ENCODE peak calls at places on chromosomes 1 and 21, in four cellular contexts. X is NCI-H1436, A is KG1, G is epithelial cell of esophagus. Q is an unnamed sample.

GRCh38 chr1:224726783-224727182 is 110.7 kb downstream of the CNIH3 start:
- DNase-seq in X (no peak), A (no peak), G (peak; percentile 86), Q (peak; percentile 91)

GRCh38 chr21:34524671-34525601 is 12.9 kb upstream of the KCNE1 start:
- DNase-seq in X (no peak), A (no peak), G (peak; percentile 49), Q (no peak)

GRCh38 chr1:178180405-178180804 is 86.5 kb downstream of the RASAL2 start:
- DNase-seq in X (no peak), A (no peak), G (no peak), Q (no peak)

GRCh38 chr21:36069713-36070573 is at the start of gene CBR1:
- DNase-seq in X (peak; percentile 66), A (no peak), G (peak; percentile 83), Q (peak; percentile 69)

GRCh38 chr1:41773144-41773571 is 145.6 kb downstream of the HIVEP3 start:
- DNase-seq in X (no peak), A (no peak), G (peak; percentile 54), Q (peak; percentile 88)

GRCh38 chr1:206921772-206922265 is at the start of gene FCMR:
- DNase-seq in X (no peak), A (peak; percentile 76), G (peak; percentile 32), Q (no peak)

GRCh38 chr1:25724986-25725385 is 75.0 kb upstream of the SELENON start:
- DNase-seq in X (no peak), A (no peak), G (no peak), Q (no peak)

GRCh38 chr1:155307247-155307740 is 1.4 kb upstream of the FDPS start:
- DNase-seq in X (no peak), A (no peak), G (peak; percentile 33), Q (peak; percentile 56)

GRCh38 chr1:44558883-44559282 is 115.4 kb downstream of the TMEM53 start:
- DNase-seq in X (no peak), A (no peak), G (no peak), Q (no peak)

GRCh38 chr1:155226188-155226909 is 17.9 kb downstream of the MTX1 start:
- DNase-seq in X (peak; percentile 66), A (peak; percentile 67), G (peak; percentile 76), Q (peak; percentile 80)

GRCh38 chr1:59199734-59200376 is 97.0 kb upstream of the FGGY start:
- DNase-seq in X (no peak), A (no peak), G (peak; percentile 15), Q (no peak)

GRCh38 chr1:53319296-53320101 is 8.4 kb downstream of the LRP8 start:
- DNase-seq in X (peak; percentile 32), A (no peak), G (no peak), Q (no peak)

GRCh38 chr1:53682881-53683280 is 56.1 kb downstream of the GLIS1 start:
- DNase-seq in X (no peak), A (no peak), G (no peak), Q (no peak)

GRCh38 chr1:201636581-201636980 is 97.7 kb downstream of the NAV1 start:
- DNase-seq in X (no peak), A (no peak), G (no peak), Q (no peak)

GRCh38 chr1:42935971-42936308 is 22.7 kb downstream of the SLC2A1 start:
- DNase-seq in X (no peak), A (no peak), G (no peak), Q (no peak)

GRCh38 chr1:227952374-227953021 is 4.8 kb upstream of the WNT9A start:
- DNase-seq in X (no peak), A (no peak), G (no peak), Q (no peak)

GRCh38 chr21:35470522-35470921 is 421.4 kb upstream of the RUNX1 start:
- DNase-seq in X (no peak), A (no peak), G (no peak), Q (peak; percentile 9)

GRCh38 chr1:119394085-119394484 is 20.9 kb upstream of the HSD3B2 start:
- DNase-seq in X (no peak), A (no peak), G (no peak), Q (no peak)

GRCh38 chr1:114458208-114458777 is 52.7 kb downstream of the TRIM33 start:
- DNase-seq in X (no peak), A (no peak), G (peak; percentile 75), Q (peak; percentile 61)

GRCh38 chr1:240093120-240093961 is 1.7 kb downstream of the FMN2 start:
- DNase-seq in X (peak; percentile 24), A (no peak), G (no peak), Q (no peak)

GRCh38 chr1:234997201-234998173 is 131.2 kb downstream of the TOMM20 start:
- DNase-seq in X (no peak), A (no peak), G (peak; percentile 100), Q (peak; percentile 100)

GRCh38 chr1:33232716-33233115 is 23.6 kb upstream of the ZNF362 start:
- DNase-seq in X (no peak), A (no peak), G (no peak), Q (no peak)

GRCh38 chr1:92992066-92992465 is 30.8 kb upstream of the DIPK1A start:
- DNase-seq in X (no peak), A (no peak), G (no peak), Q (no peak)

GRCh38 chr1:12140016-12140415 is 26.8 kb upstream of the TNFRSF1B start:
- DNase-seq in X (no peak), A (no peak), G (no peak), Q (no peak)

GRCh38 chr1:37593726-37594125 is 2.0 kb downstream of the GNL2 start:
- DNase-seq in X (no peak), A (no peak), G (no peak), Q (no peak)